ENCODE peak calls at places on chromosome 17, in nine cellular contexts. E is colonic mucosa; B is CD4-positive, alpha-beta memory T cell; V is fibroblast of lung; A is mesendoderm; O is uterus; Y is heart left ventricle; Z is GM23338; U is Karpas-422. D is an unnamed sample.
A peak's percentile ranks its signal among the peaks of the same experiment; 100 is the strongest.

GRCh38 chr17:284676-285355 is 67.8 kb downstream of the RPH3AL start:
- DNase-seq in E (no peak), B (no peak), V (no peak), A (no peak), O (peak; percentile 7), Y (no peak), Z (no peak), U (no peak), D (peak; percentile 19)

GRCh38 chr17:13725286-13725990 is 123.7 kb upstream of the HS3ST3A1 start:
- DNase-seq in E (no peak), B (no peak), V (peak; percentile 71), A (no peak), O (no peak), Y (no peak), Z (no peak), U (no peak), D (no peak)

GRCh38 chr17:67290994-67291362 is 46.0 kb upstream of the HELZ start:
- DNase-seq in E (no peak), B (no peak), V (no peak), A (peak; percentile 89), O (no peak), Y (no peak), Z (no peak), U (no peak), D (peak; percentile 66)

GRCh38 chr17:34996422-34997029 is 16.2 kb downstream of the LIG3 start:
- DNase-seq in E (no peak), B (no peak), V (no peak), A (no peak), O (no peak), Y (no peak), Z (no peak), U (no peak), D (no peak)

GRCh38 chr17:40622509-40622928 is 25.1 kb downstream of the SMARCE1 start:
- DNase-seq in E (no peak), B (peak; percentile 59), V (no peak), A (no peak), O (no peak), Y (no peak), Z (no peak), U (no peak), D (no peak)

GRCh38 chr17:38456031-38456815 is 28.0 kb downstream of the ARHGAP23 start:
- DNase-seq in E (no peak), B (no peak), V (no peak), A (peak; percentile 90), O (no peak), Y (no peak), Z (no peak), U (peak; percentile 66), D (no peak)

GRCh38 chr17:6457688-6458190 is 13.5 kb downstream of the PIMREG start:
- DNase-seq in E (peak; percentile 70), B (no peak), V (no peak), A (no peak), O (no peak), Y (no peak), Z (no peak), U (no peak), D (peak; percentile 23)

GRCh38 chr17:79434215-79434614 is 176.6 kb downstream of the RBFOX3 start:
- DNase-seq in E (no peak), B (no peak), V (no peak), A (no peak), O (no peak), Y (no peak), Z (no peak), U (no peak), D (no peak)

DNA sequence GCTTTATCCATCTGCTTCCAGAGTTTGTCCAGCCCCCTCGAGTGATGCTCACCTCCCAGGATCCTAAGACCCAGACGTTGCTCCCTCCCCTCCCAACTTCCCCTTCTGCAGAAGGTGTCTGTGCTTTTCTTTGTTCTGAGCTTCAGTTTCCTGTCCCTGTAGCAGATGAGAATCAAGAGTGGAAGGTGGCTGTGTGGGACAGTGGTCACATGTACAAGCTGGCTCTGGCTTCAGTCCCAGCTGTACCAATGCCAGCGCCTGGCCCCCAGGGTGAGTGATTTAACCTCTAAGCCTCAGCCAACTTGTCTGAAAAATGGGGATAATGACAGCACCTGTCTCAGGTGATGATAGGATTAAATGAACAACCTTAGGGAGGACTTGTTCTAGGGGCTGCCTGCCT is 7.7 kb downstream of the PRR15L start:
- DNase-seq in E (peak; percentile 67), B (no peak), V (no peak), A (no peak), O (no peak), Y (no peak), Z (peak; percentile 17), U (peak; percentile 70), D (no peak)
- H3K4me3 ChIP-seq in E (no peak overlapping the region), B (no peak overlapping the region), V (no peak overlapping the region), A (no peak overlapping the region), O (no peak overlapping the region), Y (peak overlapping the region; percentile 47), Z (no peak overlapping the region), U (peak overlapping the region; percentile 66), D (no peak overlapping the region)

DNA sequence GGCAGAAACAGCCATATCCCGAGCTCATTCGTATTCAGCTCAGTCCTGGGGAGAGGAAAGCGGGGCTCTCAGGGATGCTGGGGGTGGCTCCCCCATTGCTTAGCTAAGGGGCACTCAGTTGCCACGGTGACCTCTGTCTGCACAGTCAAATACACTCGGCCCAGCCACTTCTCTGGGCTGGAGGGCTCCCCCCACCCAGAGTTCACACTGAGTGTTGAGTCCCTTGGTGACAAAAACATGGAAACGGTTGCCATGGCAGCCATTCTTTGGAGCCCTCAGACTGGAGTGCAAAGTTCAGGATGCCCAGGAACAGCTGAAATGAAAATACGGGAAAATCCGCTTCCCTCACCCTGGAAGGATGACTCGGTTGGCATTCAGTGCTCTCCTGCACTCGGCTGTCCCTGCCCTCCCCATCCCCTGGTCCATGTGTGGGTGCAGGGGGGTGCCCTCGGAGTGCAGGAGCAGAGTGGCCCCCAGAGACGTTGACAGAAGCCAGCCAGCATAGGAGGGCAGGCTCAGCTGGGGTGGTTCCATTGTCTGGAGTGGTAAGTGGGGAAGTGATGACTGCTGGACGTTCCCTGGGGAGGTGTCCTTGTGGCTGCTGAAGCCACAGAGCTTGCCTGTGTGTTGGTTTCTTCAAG is 216.5 kb downstream of the NTN1 start:
- DNase-seq in E (no peak), B (no peak), V (no peak), A (peak; percentile 70), O (no peak), Y (no peak), Z (no peak), U (no peak), D (peak; percentile 58)
- H3K4me1 ChIP-seq in E (peaks cover 10% of the 10 kb centered on the region), B (peaks cover 13% of the 10 kb centered on the region), V (peaks cover 4% of the 10 kb centered on the region), A (peaks cover 6% of the 10 kb centered on the region), O (no peaks in the 10 kb centered on the region), Y (peaks cover 34% of the 10 kb centered on the region), Z (peaks cover 17% of the 10 kb centered on the region), U (no peaks in the 10 kb centered on the region), D (peaks cover 15% of the 10 kb centered on the region)

GRCh38 chr17:64115043-64115698 is 14.8 kb downstream of the ERN1 start:
- DNase-seq in E (no peak), B (no peak), V (no peak), A (no peak), O (no peak), Y (no peak), Z (no peak), U (no peak), D (no peak)

GRCh38 chr17:64118452-64118979 is 11.4 kb downstream of the ERN1 start:
- DNase-seq in E (peak; percentile 36), B (no peak), V (peak; percentile 53), A (no peak), O (peak; percentile 52), Y (peak; percentile 29), Z (no peak), U (no peak), D (peak; percentile 74)

GRCh38 chr17:64112978-64113377 is 17.0 kb downstream of the ERN1 start:
- DNase-seq in E (no peak), B (no peak), V (no peak), A (no peak), O (no peak), Y (no peak), Z (no peak), U (no peak), D (no peak)

GRCh38 chr17:64120159-64120558 is 9.8 kb downstream of the ERN1 start:
- DNase-seq in E (no peak), B (no peak), V (no peak), A (no peak), O (no peak), Y (no peak), Z (no peak), U (no peak), D (no peak)

DNA sequence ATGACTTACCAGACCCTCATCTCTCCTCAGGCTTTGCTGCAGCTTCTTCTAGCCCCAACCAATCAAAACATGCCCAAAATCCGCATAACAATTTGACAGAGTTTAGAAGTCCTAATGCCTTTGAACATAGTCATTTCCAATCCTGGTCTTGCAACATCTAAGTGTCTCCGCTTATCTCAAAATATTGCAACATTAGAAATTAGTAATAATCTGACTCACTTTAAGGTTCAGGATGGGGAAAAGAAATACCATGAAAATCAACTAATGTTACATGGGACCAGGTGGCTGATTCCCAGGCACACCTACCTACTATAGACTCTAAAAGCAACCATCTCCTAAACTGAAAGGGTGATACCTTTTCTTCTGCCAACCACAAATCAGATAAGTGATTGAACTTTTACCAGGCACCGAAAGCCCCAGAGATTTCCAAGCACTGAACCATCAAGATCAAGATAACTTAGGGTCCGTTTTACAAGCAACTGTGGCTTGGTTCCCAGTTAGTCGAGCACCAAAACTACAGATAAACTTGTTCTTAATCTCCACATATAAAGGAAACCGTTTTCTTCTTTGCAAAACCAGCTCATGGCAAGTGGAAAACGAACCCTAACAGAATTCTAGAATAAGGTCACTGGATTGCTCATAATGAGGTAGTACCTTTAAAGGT is 13.9 kb downstream of the ERN1 start:
- DNase-seq in E (no peak), B (peak; percentile 56), V (peak; percentile 92), A (no peak), O (no peak), Y (no peak), Z (no peak), U (no peak), D (no peak)
- H3K27ac ChIP-seq in E (no peak overlapping the region), B (no peak overlapping the region), V (no peak overlapping the region), A (no peak overlapping the region), O (no peak overlapping the region), Y (no peak overlapping the region), Z (no peak overlapping the region), U (no peak overlapping the region), D (no peak overlapping the region)

GRCh38 chr17:50201226-50201854 is at the start of gene COL1A1:
- DNase-seq in E (peak; percentile 73), B (peak; percentile 14), V (peak; percentile 90), A (peak; percentile 21), O (peak; percentile 94), Y (peak; percentile 80), Z (peak; percentile 59), U (no peak), D (peak; percentile 94)

GRCh38 chr17:50199211-50199633 is 2.2 kb downstream of the COL1A1 start:
- DNase-seq in E (no peak), B (peak; percentile 45), V (no peak), A (no peak), O (no peak), Y (no peak), Z (no peak), U (no peak), D (peak; percentile 72)

GRCh38 chr17:50198026-50198669 is 3.3 kb downstream of the COL1A1 start:
- DNase-seq in E (peak; percentile 86), B (peak; percentile 69), V (peak; percentile 69), A (peak; percentile 62), O (no peak), Y (peak; percentile 53), Z (peak; percentile 72), U (peak; percentile 87), D (peak; percentile 79)

GRCh38 chr17:50200447-50201225 is 795 bp downstream of the COL1A1 start:
- DNase-seq in E (peak; percentile 92), B (peak; percentile 81), V (peak; percentile 96), A (peak; percentile 96), O (peak; percentile 97), Y (peak; percentile 85), Z (peak; percentile 95), U (peak; percentile 93), D (peak; percentile 92)

DNA sequence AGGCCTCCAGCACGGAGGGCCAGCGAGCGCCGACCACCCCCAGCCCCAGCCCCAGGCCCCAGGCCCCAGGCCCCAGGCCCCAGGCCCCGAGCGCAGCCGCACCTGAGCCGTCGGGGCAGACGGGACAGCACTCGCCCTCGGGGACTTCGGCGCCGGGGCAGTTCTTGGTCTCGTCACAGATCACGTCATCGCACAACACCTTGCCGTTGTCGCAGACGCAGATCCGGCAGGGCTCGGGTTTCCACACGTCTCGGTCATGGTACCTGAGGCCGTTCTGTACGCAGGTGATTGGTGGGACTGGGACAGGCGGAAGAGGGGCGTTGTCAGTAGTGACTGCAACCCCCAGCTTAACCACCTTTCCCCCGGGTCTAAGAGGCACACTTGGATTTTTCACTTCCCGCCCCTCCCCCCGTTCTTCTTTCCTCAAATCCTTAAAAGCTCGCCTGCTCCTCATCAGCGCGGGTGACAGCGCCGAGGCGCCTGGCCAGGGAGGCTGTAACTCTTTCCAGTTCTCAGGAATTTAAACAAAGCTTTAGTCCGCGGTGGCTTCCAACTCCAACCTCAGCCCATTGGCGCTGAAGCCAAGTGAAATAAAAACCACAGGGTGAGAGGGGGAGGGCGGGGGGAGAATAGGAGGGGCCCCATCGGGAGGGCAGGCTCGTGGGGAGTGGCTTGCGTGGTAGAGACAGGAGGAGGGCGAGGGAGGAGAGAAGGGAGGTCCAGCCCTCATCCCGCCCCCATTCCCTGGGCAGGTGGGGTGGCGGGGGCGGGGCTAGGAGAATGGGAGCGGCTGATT is 1.6 kb downstream of the COL1A1 start:
- DNase-seq in E (peak; percentile 94), B (peak; percentile 96), V (peak; percentile 99), A (peak; percentile 95), O (peak; percentile 98), Y (peak; percentile 92), Z (peak; percentile 95), U (peak; percentile 84), D (peak; percentile 97)
- H3K4me3 ChIP-seq in E (peak overlapping the region; percentile 36), B (peak overlapping the region; percentile 50), V (peak overlapping the region; percentile 88), A (no peak overlapping the region), O (peak overlapping the region; percentile 96), Y (peak overlapping the region; percentile 63), Z (peak overlapping the region; percentile 63), U (no peak overlapping the region), D (peak overlapping the region; percentile 41)

D was measured in right cardiac atrium.